ENCODE peak calls at places on chromosomes 12 and 14, in seven cellular contexts. C is NCI-H526 treated with DMSO at 0.1 percent for 48 hours, H is aorta, Q is LoVo, R is caudate nucleus, A is EH, J is AG08395. X is an unnamed sample.

GRCh38 chr12:66879392-66879791 is 200.5 kb upstream of the GRIP1 start:
- DNase-seq in R (no peak), C (peak), A (no peak), H (no peak), Q (no peak), J (no peak), X (no peak)

GRCh38 chr12:124626841-124627502 is 59.6 kb upstream of the NCOR2 start:
- DNase-seq in J (peak), C (no peak), Q (no peak), R (no peak), H (peak), A (peak), X (no peak)

GRCh38 chr12:124727244-124727673 is 136.4 kb downstream of the SCARB1 start:
- DNase-seq in C (no peak), J (peak), R (no peak), H (peak), Q (no peak), A (peak), X (no peak)

GRCh38 chr12:91317324-91317723 is 134.7 kb upstream of the DCN start:
- DNase-seq in C (no peak), R (no peak), A (peak), H (no peak), Q (no peak), J (no peak), X (no peak)

GRCh38 chr14:100298551-100299237 is 7.5 kb downstream of the SLC25A29 start:
- DNase-seq in R (no peak), J (no peak), C (no peak), H (peak), Q (no peak), A (no peak), X (no peak)

GRCh38 chr14:53055003-53055402 is 98.1 kb downstream of the DDHD1 start:
- DNase-seq in Q (peak), H (no peak), J (peak), A (peak), R (no peak), C (peak), X (no peak)

GRCh38 chr14:36161781-36162180 is 14.7 kb downstream of the PTCSC3 start:
- DNase-seq in C (no peak), A (no peak), J (no peak), Q (no peak), R (no peak), H (no peak), X (no peak)

GRCh38 chr12:28817524-28817923 is 331.6 kb upstream of the FAR2 start:
- DNase-seq in H (no peak), A (no peak), R (no peak), J (no peak), Q (no peak), C (no peak), X (no peak)

GRCh38 chr14:94581127-94581999 is at the start of gene SERPINA5:
- DNase-seq in C (no peak), Q (peak), A (peak), J (peak), H (peak), R (no peak), X (no peak)

GRCh38 chr12:27868165-27868564 is 88.1 kb upstream of the MANSC4 start:
- DNase-seq in J (peak), R (no peak), C (no peak), Q (no peak), A (peak), H (no peak), X (no peak)

GRCh38 chr12:77060136-77060882 is 5.1 kb downstream of the E2F7 start:
- DNase-seq in C (no peak), A (no peak), H (no peak), R (no peak), Q (no peak), J (no peak), X (no peak)

GRCh38 chr14:69882086-69882864 is 3.1 kb downstream of the SMOC1 start:
- DNase-seq in H (no peak), R (no peak), C (no peak), Q (no peak), J (no peak), A (no peak), X (no peak)

GRCh38 chr12:113259499-113259953 is 38.3 kb downstream of the TPCN1 start:
- DNase-seq in R (no peak), A (peak), H (peak), Q (no peak), J (peak), C (no peak), X (no peak)

GRCh38 chr12:69479675-69480074 is 9.5 kb downstream of the FRS2 start:
- DNase-seq in H (no peak), C (no peak), J (no peak), A (no peak), R (no peak), Q (no peak), X (no peak)

GRCh38 chr12:108734200-108734906 is 3.0 kb upstream of the CORO1C start:
- DNase-seq in A (peak), R (no peak), H (peak), C (peak), Q (peak), J (peak), X (no peak)

GRCh38 chr14:54715811-54716210 is 148.9 kb downstream of the SAMD4A start:
- DNase-seq in Q (no peak), J (no peak), A (no peak), R (no peak), H (no peak), C (no peak), X (no peak)

GRCh38 chr14:76084374-76084773 is 67.3 kb upstream of the GPATCH2L start:
- DNase-seq in A (no peak), Q (no peak), C (no peak), J (no peak), H (no peak), R (no peak), X (no peak)

GRCh38 chr14:32208490-32208889 is 5.4 kb upstream of the RNU6-8 start:
- DNase-seq in H (no peak), Q (no peak), J (no peak), C (no peak), A (no peak), R (no peak), X (no peak)

GRCh38 chr14:25431211-25432076 is 381.5 kb upstream of the STXBP6 start:
- DNase-seq in Q (no peak), C (peak), R (no peak), A (no peak), J (no peak), H (no peak), X (no peak)

GRCh38 chr14:75141967-75142366 is 15.1 kb upstream of the NEK9 start:
- DNase-seq in A (peak), H (no peak), C (no peak), Q (no peak), R (no peak), J (peak), X (no peak)

GRCh38 chr14:59868021-59868420 is 2.6 kb downstream of the RTN1 start:
- DNase-seq in J (no peak), C (no peak), Q (no peak), A (peak), H (no peak), R (no peak), X (no peak)

GRCh38 chr14:46368275-46368674 is 283.3 kb downstream of the RPL10L start:
- DNase-seq in C (no peak), R (no peak), J (no peak), H (no peak), A (no peak), Q (no peak), X (no peak)

GRCh38 chr12:94327819-94328218 is 131.8 kb downstream of the CEP83 start:
- DNase-seq in C (no peak), Q (no peak), R (no peak), H (no peak), J (no peak), A (no peak), X (no peak)

GRCh38 chr12:41188058-41188840 is at the start of gene PDZRN4:
- DNase-seq in J (no peak), A (no peak), H (peak), C (no peak), Q (no peak), R (no peak), X (no peak)

GRCh38 chr12:47894068-47894467 is 10.7 kb downstream of the VDR start:
- DNase-seq in C (no peak), J (no peak), A (no peak), H (no peak), R (no peak), Q (no peak), X (no peak)

GRCh38 chr12:49702676-49703228 is 4.5 kb downstream of the FMNL3 start:
- DNase-seq in A (peak), R (no peak), Q (no peak), J (no peak), C (no peak), H (no peak), X (no peak)

GRCh38 chr14:21169587-21169986 is 13.7 kb upstream of the OR5AU1 start:
- DNase-seq in H (no peak), A (no peak), R (no peak), J (no peak), Q (no peak), C (no peak), X (no peak)

GRCh38 chr12:24380122-24380521 is 430.7 kb upstream of the SOX5 start:
- DNase-seq in Q (no peak), H (no peak), J (no peak), C (no peak), R (no peak), A (no peak), X (no peak)

GRCh38 chr12:18054925-18055324 is 35.1 kb downstream of the RERGL start:
- DNase-seq in J (no peak), C (no peak), Q (no peak), R (no peak), A (no peak), H (no peak), X (no peak)

GRCh38 chr12:93442411-93443340 is 929 bp upstream of the UBE2N start:
- DNase-seq in Q (no peak), R (no peak), H (no peak), C (no peak), J (peak), A (no peak), X (no peak)

GRCh38 chr14:71142375-71143038 is 235.2 kb downstream of the PCNX1 start:
- DNase-seq in J (peak), C (no peak), H (no peak), Q (no peak), R (no peak), A (peak), X (no peak)

GRCh38 chr14:92122351-92122677 is 545 bp downstream of the CPSF2 start:
- DNase-seq in A (peak), C (no peak), J (peak), Q (peak), H (no peak), R (no peak), X (no peak)

GRCh38 chr12:95859344-95859816 is 628 bp downstream of the SNRPF start:
- DNase-seq in A (peak), J (peak), R (no peak), C (peak), H (no peak), Q (peak), X (no peak)

GRCh38 chr12:95582230-95583058 is 31.2 kb upstream of the USP44 start:
- DNase-seq in Q (peak), R (no peak), H (no peak), C (peak), J (peak), A (peak), X (no peak)

GRCh38 chr12:116607039-116607438 is 47.9 kb downstream of the MAP1LC3B2 start:
- DNase-seq in C (no peak), H (no peak), Q (no peak), R (no peak), J (no peak), A (no peak), X (no peak)

X was measured in activated T-helper 9 cell treated with anti-CD3 and anti-CD28 coated beads, Interleukin-2, amount 50 U/mL, for 16 hours.